ENCODE peak calls at places on chromosomes 7 and 10, in eight cellular contexts. U, T, N, O, Z, E, W and F are unnamed samples.

GRCh38 chr7:38327597-38327996 is 54.2 kb upstream of the TARP start:
- DNase-seq in U (peak; percentile 55), N (no peak), T (no peak), Z (no peak), O (no peak), W (no peak), E (no peak), F (no peak)

GRCh38 chr10:21511931-21512330 is 13.6 kb downstream of the SKIDA1 start:
- DNase-seq in T (no peak), Z (no peak), U (no peak), E (no peak), N (no peak), W (no peak), O (no peak), F (no peak)

GRCh38 chr7:3678411-3678810 is 377.4 kb downstream of the SDK1 start:
- DNase-seq in U (no peak), Z (no peak), E (no peak), T (no peak), O (no peak), N (no peak), W (no peak), F (no peak)

GRCh38 chr7:134704827-134705226 is 58.2 kb downstream of the BPGM start:
- DNase-seq in W (no peak), N (no peak), Z (no peak), O (no peak), T (no peak), E (no peak), U (no peak), F (no peak)

GRCh38 chr7:113892818-113893217 is 26.0 kb downstream of the PPP1R3A start:
- DNase-seq in Z (no peak), N (no peak), W (no peak), E (no peak), T (no peak), U (no peak), O (no peak), F (no peak)

GRCh38 chr10:124647421-124648130 is 96.6 kb downstream of the FAM53B start:
- DNase-seq in W (peak; percentile 76), O (peak; percentile 64), U (peak; percentile 61), N (peak; percentile 51), E (no peak), Z (no peak), T (peak; percentile 78), F (no peak)

GRCh38 chr7:149292101-149292823 is 30.3 kb downstream of the ZNF783 start:
- DNase-seq in O (no peak), E (no peak), W (no peak), U (peak; percentile 27), N (no peak), T (no peak), Z (no peak), F (no peak)

GRCh38 chr7:117674617-117675016 is 194.8 kb downstream of the CFTR start:
- DNase-seq in Z (no peak), O (no peak), W (no peak), U (no peak), E (no peak), N (no peak), T (no peak), F (no peak)

GRCh38 chr7:111380945-111381344 is 181.3 kb downstream of the IMMP2L start:
- DNase-seq in W (no peak), N (no peak), O (no peak), U (no peak), T (no peak), E (peak; percentile 45), Z (no peak), F (no peak)

GRCh38 chr10:110378533-110379108 is 73.9 kb upstream of the SMNDC1 start:
- DNase-seq in W (no peak), T (no peak), U (no peak), Z (no peak), E (no peak), N (no peak), O (no peak), F (no peak)

GRCh38 chr10:15324611-15325010 is 46.5 kb downstream of the FAM171A1 start:
- DNase-seq in Z (no peak), T (no peak), E (no peak), N (no peak), O (no peak), W (no peak), U (no peak), F (no peak)

GRCh38 chr7:107890962-107891618 is at the start of gene DLD:
- DNase-seq in W (peak; percentile 94), E (peak; percentile 96), O (peak; percentile 95), N (peak; percentile 87), U (peak; percentile 97), Z (peak; percentile 96), T (peak; percentile 93), F (peak; percentile 75)

GRCh38 chr10:119246862-119247549 is 39.6 kb downstream of the GRK5 start:
- DNase-seq in Z (no peak), E (no peak), O (no peak), T (no peak), U (no peak), W (no peak), N (no peak), F (no peak)

GRCh38 chr10:31999836-32000235 is 56.4 kb downstream of the KIF5B start:
- DNase-seq in W (no peak), Z (no peak), O (no peak), U (no peak), E (no peak), N (no peak), T (no peak), F (no peak)

GRCh38 chr7:82803411-82803810 is 359.3 kb downstream of the PCLO start:
- DNase-seq in T (no peak), Z (no peak), N (no peak), O (no peak), W (no peak), E (no peak), U (no peak), F (no peak)

GRCh38 chr10:15780353-15781135 is 60.8 kb upstream of the ITGA8 start:
- DNase-seq in W (peak; percentile 68), E (no peak), Z (no peak), O (peak; percentile 50), N (peak; percentile 3), U (no peak), T (no peak), F (no peak)

GRCh38 chr10:131221632-131222277 is 89.8 kb downstream of the TCERG1L start:
- DNase-seq in E (no peak), U (no peak), W (no peak), N (no peak), T (no peak), Z (no peak), O (no peak), F (no peak)

GRCh38 chr10:125120046-125120710 is 40.2 kb downstream of the CTBP2 start:
- DNase-seq in U (no peak), E (no peak), T (no peak), Z (no peak), W (no peak), N (no peak), O (no peak), F (no peak)

GRCh38 chr7:18177815-18178660 is 150.4 kb upstream of the PRPS1L1 start:
- DNase-seq in T (no peak), U (no peak), Z (no peak), O (no peak), E (peak; percentile 16), N (no peak), W (no peak), F (no peak)

DNA sequence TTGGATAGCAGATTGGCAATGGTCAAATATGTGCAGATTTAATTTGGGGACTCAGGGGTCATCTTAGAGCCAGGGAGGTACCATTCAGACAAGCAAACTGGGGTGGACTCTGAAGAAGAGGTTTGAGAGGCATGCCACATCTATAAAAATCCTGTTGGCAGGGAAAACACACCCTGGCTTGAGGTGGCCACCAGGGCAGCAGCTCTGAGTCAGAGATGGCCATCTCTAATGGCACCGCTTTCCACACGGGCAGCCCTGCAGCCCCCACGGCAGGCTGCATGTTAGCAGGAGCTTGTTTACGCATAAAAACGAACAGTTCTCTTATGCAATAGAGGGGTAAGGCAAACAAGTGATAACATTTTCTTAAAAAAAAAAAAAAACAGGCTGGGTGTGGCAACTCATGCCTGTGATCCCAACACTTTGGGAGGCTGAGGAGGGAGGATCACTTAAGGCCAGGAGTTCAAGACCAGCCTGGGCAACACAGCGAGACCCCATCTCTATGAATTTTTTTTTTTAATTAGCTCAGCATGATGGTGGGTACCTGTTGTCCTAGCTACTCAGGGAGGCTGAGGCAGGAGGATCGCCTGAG is 14.9 kb downstream of the DLG5 start:
- DNase-seq in N (no peak), Z (no peak), U (no peak), T (no peak), E (peak; percentile 54), W (no peak), O (no peak), F (no peak)
- H3K27ac ChIP-seq in N (no peak overlapping the region), Z (no peak overlapping the region), U (no peak overlapping the region), T (no peak overlapping the region), E (peak overlapping the region; percentile 79), W (no peak overlapping the region), O (no peak overlapping the region), F (no peak overlapping the region)

DNA sequence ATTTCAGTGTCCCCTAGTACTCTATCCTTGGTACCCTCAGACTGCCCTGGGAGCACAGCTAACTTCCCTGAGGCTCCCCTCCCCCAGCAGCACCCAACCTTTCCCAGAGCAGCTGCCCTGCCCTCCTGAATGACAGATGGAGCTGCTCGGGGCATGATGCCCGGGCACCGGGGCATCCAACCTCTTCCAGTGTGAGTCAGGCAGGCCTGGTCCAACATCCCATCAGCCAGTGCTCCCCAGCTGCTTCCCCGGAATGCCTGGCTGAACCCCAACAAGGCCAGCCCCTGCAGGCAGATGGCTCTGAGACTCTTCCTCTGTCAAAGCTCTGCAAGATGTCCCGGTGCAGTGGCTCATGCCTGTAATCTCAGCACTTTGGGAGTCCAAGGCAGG is 11.9 kb upstream of the TSPAN15 start:
- DNase-seq in O (no peak), T (no peak), N (peak; percentile 67), W (no peak), U (no peak), Z (no peak), E (no peak), F (no peak)
- H3K27ac ChIP-seq in O (peak overlapping the region; percentile 7), T (no peak overlapping the region), N (peak overlapping the region; percentile 56), W (peak overlapping the region; percentile 79), U (no peak overlapping the region), Z (no peak overlapping the region), E (peak overlapping the region; percentile 92), F (no peak overlapping the region)

DNA sequence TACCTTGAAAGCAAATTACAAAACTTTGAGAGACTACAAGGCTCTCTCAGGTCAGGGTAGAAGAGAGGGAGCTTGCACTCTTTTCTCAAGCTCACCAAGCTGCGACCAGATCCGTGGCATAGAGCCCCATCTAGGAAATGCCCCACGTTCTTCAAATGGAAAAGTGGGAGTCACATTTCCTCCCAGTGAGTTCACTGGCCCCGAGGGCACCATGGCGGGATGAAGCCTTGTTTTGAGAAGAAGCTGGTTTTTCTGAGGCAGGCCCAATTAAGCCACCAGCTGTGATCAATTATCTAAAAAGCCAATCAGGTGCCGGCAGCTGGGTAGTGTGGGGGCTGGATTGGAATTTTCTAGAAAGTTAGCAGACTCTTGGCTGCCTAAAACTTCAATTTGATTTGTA is 101.4 kb downstream of the ZNF365 start:
- DNase-seq in W (no peak), U (peak; percentile 23), T (no peak), N (no peak), E (no peak), O (no peak), Z (no peak), F (no peak)
- H3K27ac ChIP-seq in W (no peak overlapping the region), U (no peak overlapping the region), T (no peak overlapping the region), N (no peak overlapping the region), E (no peak overlapping the region), O (no peak overlapping the region), Z (no peak overlapping the region), F (no peak overlapping the region)

DNA sequence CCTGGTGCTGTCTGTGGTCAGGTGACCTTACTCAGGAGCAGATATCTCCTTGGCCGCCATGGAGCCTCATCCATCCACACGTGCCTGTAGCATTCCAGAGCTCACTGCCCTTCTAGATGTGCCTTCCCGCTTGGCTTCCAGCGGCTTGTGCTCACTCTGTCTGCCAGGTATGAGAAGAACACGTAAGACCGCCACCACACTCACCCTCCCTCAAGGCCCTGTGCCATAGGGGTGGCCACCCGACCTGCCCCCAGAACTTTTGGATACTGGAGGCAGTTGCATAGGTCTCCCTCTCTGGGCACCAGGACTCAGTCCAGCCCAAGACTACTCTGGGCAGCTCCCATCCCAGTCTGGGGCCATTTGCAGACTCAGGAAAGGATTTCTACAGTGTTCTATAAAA is 4.1 kb downstream of the MARVELD1 start:
- DNase-seq in Z (no peak), T (no peak), E (no peak), N (no peak), U (no peak), W (no peak), O (no peak), F (no peak)
- H3K27ac ChIP-seq in Z (peak overlapping the region; percentile 97), T (no peak overlapping the region), E (peak overlapping the region; percentile 57), N (peak overlapping the region; percentile 64), U (no peak overlapping the region), W (peak overlapping the region; percentile 55), O (no peak overlapping the region), F (no peak overlapping the region)